ENCODE peak calls at places on chromosomes 13 and 19, in seven cellular contexts. O is stomach, A is spleen, Y is H1, N is breast epithelium, Z is sigmoid colon, K is esophagus muscularis mucosa. F is an unnamed sample.

GRCh38 chr13:50131998-50132936 is 117.0 kb downstream of the KCNRG start:
- DNase-seq in O (no peak), A (no peak), Y (no peak), N (no peak), Z (no peak), K (peak; percentile 60), F (no peak)

GRCh38 chr19:18449552-18449951 is 11.6 kb upstream of the ISYNA1 start:
- DNase-seq in O (no peak), A (no peak), Y (no peak), N (no peak), Z (no peak), K (no peak), F (no peak)

GRCh38 chr13:92681239-92681638 is 545.4 kb upstream of the GPC6 start:
- DNase-seq in O (no peak), A (no peak), Y (no peak), N (no peak), Z (no peak), K (no peak), F (no peak)

GRCh38 chr19:30881986-30882385 is 467.2 kb downstream of the TSHZ3 start:
- DNase-seq in O (no peak), A (no peak), Y (no peak), N (no peak), Z (no peak), K (no peak), F (no peak)

GRCh38 chr19:49205114-49205513 is 47.5 kb downstream of the TRPM4 start:
- DNase-seq in O (no peak), A (no peak), Y (no peak), N (no peak), Z (no peak), K (no peak), F (no peak)

GRCh38 chr19:54430306-54431254 is 15.3 kb downstream of the TTYH1 start:
- DNase-seq in O (no peak), A (peak; percentile 86), Y (peak; percentile 94), N (no peak), Z (no peak), K (no peak), F (peak; percentile 56)

GRCh38 chr13:23701646-23702045 is 131.4 kb downstream of the TNFRSF19 start:
- DNase-seq in O (peak; percentile 35), A (no peak), Y (no peak), N (no peak), Z (peak; percentile 84), K (no peak), F (no peak)

GRCh38 chr19:40627486-40628279 is 26.5 kb downstream of the LTBP4 start:
- DNase-seq in O (no peak), A (no peak), Y (no peak), N (no peak), Z (no peak), K (no peak), F (no peak)

GRCh38 chr19:19316082-19316481 is 4.2 kb downstream of the SUGP1 start:
- DNase-seq in O (no peak), A (no peak), Y (no peak), N (no peak), Z (no peak), K (no peak), F (no peak)

GRCh38 chr19:42156571-42156970 is 24.3 kb upstream of the POU2F2 start:
- DNase-seq in O (no peak), A (no peak), Y (no peak), N (no peak), Z (no peak), K (no peak), F (no peak)

GRCh38 chr19:56217039-56217949 is 15.2 kb downstream of the ZSCAN5C start:
- DNase-seq in O (no peak), A (no peak), Y (peak; percentile 79), N (no peak), Z (no peak), K (no peak), F (peak; percentile 26)

GRCh38 chr13:28495586-28496564 is 947 bp upstream of the FLT1 start:
- DNase-seq in O (no peak), A (no peak), Y (peak; percentile 56), N (no peak), Z (no peak), K (no peak), F (no peak)

GRCh38 chr13:95494082-95494681 is 58.3 kb upstream of the CLDN10 start:
- DNase-seq in O (no peak), A (no peak), Y (no peak), N (no peak), Z (no peak), K (no peak), F (peak; percentile 29)

GRCh38 chr13:56700324-56700723 is 440.4 kb upstream of the PRR20A start:
- DNase-seq in O (no peak), A (no peak), Y (no peak), N (no peak), Z (no peak), K (no peak), F (no peak)

GRCh38 chr13:111906816-111907215 is 160.1 kb upstream of the SOX1 start:
- DNase-seq in O (no peak), A (no peak), Y (peak; percentile 16), N (no peak), Z (peak; percentile 21), K (peak; percentile 91), F (no peak)

GRCh38 chr19:18756896-18757295 is 34.2 kb downstream of the COMP start:
- DNase-seq in O (peak; percentile 46), A (no peak), Y (no peak), N (peak; percentile 82), Z (no peak), K (no peak), F (no peak)

GRCh38 chr13:63198076-63198475 is 1782.4 kb upstream of the PCDH20 start:
- DNase-seq in O (no peak), A (no peak), Y (no peak), N (no peak), Z (no peak), K (no peak), F (no peak)

GRCh38 chr19:11984986-11985385 is 20.1 kb downstream of the ZNF763 start:
- DNase-seq in O (no peak), A (no peak), Y (peak; percentile 72), N (no peak), Z (no peak), K (no peak), F (no peak)

GRCh38 chr13:65112123-65113075 is 2117.7 kb downstream of the PCDH9 start:
- DNase-seq in O (no peak), A (no peak), Y (no peak), N (no peak), Z (no peak), K (no peak), F (no peak)

GRCh38 chr19:31139871-31140505 is 209.2 kb downstream of the TSHZ3 start:
- DNase-seq in O (no peak), A (no peak), Y (no peak), N (no peak), Z (no peak), K (no peak), F (no peak)

GRCh38 chr13:99057310-99057975 is 79.6 kb upstream of the DOCK9 start:
- DNase-seq in O (no peak), A (no peak), Y (no peak), N (no peak), Z (no peak), K (no peak), F (no peak)

GRCh38 chr13:34139660-34140059 is 321.7 kb downstream of the RFC3 start:
- DNase-seq in O (no peak), A (no peak), Y (no peak), N (no peak), Z (no peak), K (no peak), F (no peak)

GRCh38 chr13:43383488-43384165 is 360.2 kb downstream of the DNAJC15 start:
- DNase-seq in O (no peak), A (no peak), Y (no peak), N (no peak), Z (no peak), K (no peak), F (no peak)

GRCh38 chr13:49683489-49683888 is 7.8 kb downstream of the EBPL start:
- DNase-seq in O (no peak), A (no peak), Y (no peak), N (no peak), Z (no peak), K (no peak), F (no peak)

GRCh38 chr19:52206481-52206880 is 16.6 kb downstream of the PPP2R1A start:
- DNase-seq in O (no peak), A (no peak), Y (no peak), N (no peak), Z (no peak), K (no peak), F (no peak)

DNA sequence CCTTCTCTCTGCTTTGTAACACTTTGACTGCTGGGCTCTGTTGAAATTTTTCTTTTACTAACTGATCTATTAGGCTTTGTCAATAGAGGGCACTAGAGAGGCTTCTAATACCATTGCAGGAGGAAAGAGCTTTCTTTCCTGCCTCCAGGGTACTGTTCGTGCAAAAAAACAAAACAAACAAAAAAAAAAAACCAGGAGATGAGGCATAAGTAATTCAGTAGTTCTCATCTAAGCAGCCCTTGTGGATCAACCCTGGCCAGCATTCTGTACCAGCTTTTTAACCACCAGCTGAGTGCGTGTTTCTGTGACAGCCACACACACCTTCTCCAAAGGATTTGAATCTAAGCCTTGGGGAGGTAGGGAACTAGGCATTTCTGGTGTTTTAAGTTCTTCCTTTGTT is 1707.6 kb upstream of the SLC10A2 start:
- DNase-seq in O (no peak), A (no peak), Y (peak; percentile 51), N (no peak), Z (no peak), K (no peak), F (no peak)
- TF ChIP-seq POLR2AphosphoS5 in O (no peak), A (no peak), Y (no peak), N (no peak), Z (no peak), K (no peak), F (no peak)

DNA sequence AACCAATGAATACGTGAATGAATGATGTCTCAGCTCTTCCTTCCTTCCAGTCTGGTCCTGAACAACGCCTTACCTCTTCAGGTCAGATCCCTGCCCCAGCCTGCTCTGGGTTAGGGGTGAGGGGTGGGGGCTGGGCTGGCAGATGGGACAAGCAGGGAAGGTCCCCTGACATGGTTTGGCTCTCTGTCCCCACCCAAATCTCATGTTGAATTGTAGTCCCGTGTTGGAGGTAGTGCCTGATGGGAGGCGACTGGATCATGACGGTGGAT is 9.3 kb downstream of the DIRAS1 start:
- DNase-seq in O (no peak), A (no peak), Y (no peak), N (no peak), Z (peak; percentile 56), K (no peak), F (no peak)
- TF ChIP-seq POLR2A in O (no peak), A (no peak), Y (no peak), N (no peak), Z (no peak), K (no peak), F (no peak)

DNA sequence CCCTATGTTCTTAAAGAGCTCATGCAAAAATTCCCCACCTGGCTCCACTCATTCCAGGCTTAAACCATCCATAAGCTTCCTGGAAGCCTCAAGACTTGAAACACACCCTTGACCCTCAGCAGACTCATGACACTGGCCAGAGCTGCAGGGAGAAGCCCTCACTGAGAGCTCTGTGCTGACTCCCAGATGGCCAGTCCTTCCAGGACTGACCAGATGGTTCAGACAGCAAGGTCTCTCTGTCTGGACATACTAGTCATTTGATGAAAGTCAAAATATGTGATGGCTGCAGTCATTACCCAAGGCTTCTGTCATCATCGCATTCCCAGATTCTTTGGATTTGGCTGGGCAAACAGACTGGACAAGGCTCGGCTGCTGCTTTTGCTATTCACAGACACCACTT is 397.4 kb downstream of the FOXO1 start:
- DNase-seq in O (no peak), A (no peak), Y (no peak), N (no peak), Z (no peak), K (no peak), F (no peak)
- TF ChIP-seq POLR2AphosphoS5 in O (no peak), A (no peak), Y (no peak), N (no peak), Z (no peak), K (peak; percentile 53), F (no peak)

GRCh38 chr19:4054471-4055208 is 12.1 kb downstream of the ZBTB7A start:
- DNase-seq in O (no peak), A (no peak), Y (no peak), N (no peak), Z (no peak), K (no peak), F (no peak)
- TF ChIP-seq POLR2A in O (no peak), A (no peak), Y (no peak), N (no peak), Z (no peak), K (no peak), F (no peak)

F was measured in GM12892.